ENCODE peak calls at places on chromosomes 6 and 20, in five cellular contexts. N is fibroblast of pulmonary artery, B is left ventricle myocardium inferior, T is breast epithelium, G is A549. R is an unnamed sample.

GRCh38 chr6:163717106-163717764 is 302.7 kb downstream of the QKI start:
- DNase-seq in N (no peak), T (no peak), G (no peak), B (no peak), R (no peak)

GRCh38 chr6:170516783-170517616 is 36.1 kb downstream of the PSMB1 start:
- DNase-seq in N (peak; percentile 83), B (no peak), T (no peak), G (peak; percentile 17), R (peak; percentile 86)

GRCh38 chr6:21915707-21916399 is 322.3 kb downstream of the SOX4 start:
- DNase-seq in N (peak; percentile 22), G (no peak), T (no peak), B (no peak), R (no peak)

GRCh38 chr20:33680681-33681080 is 5.5 kb downstream of the E2F1 start:
- DNase-seq in B (no peak), N (peak; percentile 17), T (no peak), G (no peak), R (no peak)

GRCh38 chr6:5659467-5659866 is 347.3 kb downstream of the NRN1 start:
- DNase-seq in B (no peak), G (no peak), N (no peak), T (no peak), R (no peak)

GRCh38 chr6:53107091-53107490 is 41.5 kb downstream of the GCM1 start:
- DNase-seq in T (no peak), G (no peak), N (peak; percentile 8), B (no peak), R (no peak)

GRCh38 chr6:83221886-83222479 is 28.8 kb downstream of the RWDD2A start:
- DNase-seq in B (no peak), T (no peak), N (peak; percentile 73), G (no peak), R (peak; percentile 60)

GRCh38 chr20:642398-643174 is 10.4 kb downstream of the SRXN1 start:
- DNase-seq in T (no peak), B (peak; percentile 49), N (no peak), G (no peak), R (no peak)

GRCh38 chr6:168171673-168172352 is 92.8 kb upstream of the FRMD1 start:
- DNase-seq in B (no peak), G (no peak), T (no peak), N (no peak), R (no peak)

GRCh38 chr6:72446427-72446826 is 175.4 kb upstream of the KCNQ5 start:
- DNase-seq in T (no peak), N (peak; percentile 34), B (no peak), G (no peak), R (no peak)

GRCh38 chr20:53660078-53660909 is 66.7 kb upstream of the ZNF217 start:
- DNase-seq in G (peak; percentile 36), N (peak; percentile 45), B (no peak), T (no peak), R (no peak)

GRCh38 chr6:28764014-28764723 is 159.6 kb downstream of the TRIM27 start:
- DNase-seq in T (no peak), G (no peak), N (no peak), B (no peak), R (peak; percentile 76)

GRCh38 chr20:22905667-22906066 is 129.4 kb upstream of the SSTR4 start:
- DNase-seq in B (peak; percentile 40), T (no peak), G (no peak), N (peak; percentile 84), R (no peak)

GRCh38 chr20:52035498-52035897 is 156.1 kb downstream of the ZFP64 start:
- DNase-seq in T (peak; percentile 70), N (no peak), G (no peak), B (no peak), R (no peak)

GRCh38 chr6:62298745-62299392 is 12.8 kb upstream of the KHDRBS2 start:
- DNase-seq in B (no peak), N (no peak), G (no peak), T (no peak), R (peak; percentile 51)

GRCh38 chr20:61295249-61295648 is 43.2 kb downstream of the CDH4 start:
- DNase-seq in T (no peak), N (no peak), G (no peak), B (no peak), R (no peak)

GRCh38 chr6:63121166-63121565 is 90.1 kb upstream of the FKBP1C start:
- DNase-seq in B (no peak), N (no peak), G (no peak), T (no peak), R (peak; percentile 6)

GRCh38 chr6:160177220-160177619 is 55.6 kb downstream of the SLC22A1 start:
- DNase-seq in G (no peak), T (no peak), B (no peak), N (no peak), R (no peak)

GRCh38 chr20:14337400-14338171 is at the start of gene FLRT3:
- DNase-seq in T (peak; percentile 74), N (peak; percentile 98), B (peak; percentile 36), G (peak; percentile 84), R (peak; percentile 77)

GRCh38 chr20:40687384-40688128 is 1.5 kb downstream of the MAFB start:
- DNase-seq in N (peak; percentile 22), B (peak; percentile 77), T (peak; percentile 78), G (no peak), R (no peak)

GRCh38 chr6:30378290-30378937 is 33.5 kb downstream of the RPP21 start:
- DNase-seq in G (no peak), N (peak; percentile 49), T (no peak), B (no peak), R (peak; percentile 25)

GRCh38 chr6:152313542-152314482 is 323.4 kb downstream of the SYNE1 start:
- DNase-seq in G (no peak), N (peak; percentile 84), B (no peak), T (no peak), R (no peak)

GRCh38 chr6:149545754-149546471 is at the start of gene PPIL4:
- DNase-seq in G (peak; percentile 41), B (peak; percentile 98), T (peak; percentile 96), N (peak; percentile 97), R (peak; percentile 97)

GRCh38 chr6:156729248-156729647 is 47.9 kb upstream of the ARID1B start:
- DNase-seq in B (no peak), N (peak; percentile 27), T (no peak), G (no peak), R (peak; percentile 32)

GRCh38 chr6:7050911-7051779 is 56.6 kb upstream of the RREB1 start:
- DNase-seq in G (no peak), N (peak; percentile 49), T (peak; percentile 63), B (peak; percentile 36), R (peak; percentile 93)

GRCh38 chr20:25039697-25040437 is 18.1 kb downstream of the ACSS1 start:
- DNase-seq in N (peak; percentile 91), B (peak; percentile 88), G (no peak), T (peak; percentile 95), R (no peak)

GRCh38 chr6:68740828-68741500 is 105.9 kb downstream of the ADGRB3 start:
- DNase-seq in T (no peak), N (no peak), B (no peak), G (no peak), R (peak; percentile 25)

GRCh38 chr6:139109558-139109957 is 25.3 kb upstream of the HECA start:
- DNase-seq in T (no peak), G (no peak), B (no peak), N (peak; percentile 57), R (peak; percentile 71)

GRCh38 chr6:26028753-26029569 is 58.3 kb upstream of the HFE start:
- DNase-seq in N (no peak), B (no peak), T (no peak), G (no peak), R (no peak)

GRCh38 chr6:148700713-148701392 is 46.0 kb upstream of the UST start:
- DNase-seq in T (no peak), B (no peak), N (peak; percentile 78), G (peak; percentile 5), R (peak; percentile 32)

DNA sequence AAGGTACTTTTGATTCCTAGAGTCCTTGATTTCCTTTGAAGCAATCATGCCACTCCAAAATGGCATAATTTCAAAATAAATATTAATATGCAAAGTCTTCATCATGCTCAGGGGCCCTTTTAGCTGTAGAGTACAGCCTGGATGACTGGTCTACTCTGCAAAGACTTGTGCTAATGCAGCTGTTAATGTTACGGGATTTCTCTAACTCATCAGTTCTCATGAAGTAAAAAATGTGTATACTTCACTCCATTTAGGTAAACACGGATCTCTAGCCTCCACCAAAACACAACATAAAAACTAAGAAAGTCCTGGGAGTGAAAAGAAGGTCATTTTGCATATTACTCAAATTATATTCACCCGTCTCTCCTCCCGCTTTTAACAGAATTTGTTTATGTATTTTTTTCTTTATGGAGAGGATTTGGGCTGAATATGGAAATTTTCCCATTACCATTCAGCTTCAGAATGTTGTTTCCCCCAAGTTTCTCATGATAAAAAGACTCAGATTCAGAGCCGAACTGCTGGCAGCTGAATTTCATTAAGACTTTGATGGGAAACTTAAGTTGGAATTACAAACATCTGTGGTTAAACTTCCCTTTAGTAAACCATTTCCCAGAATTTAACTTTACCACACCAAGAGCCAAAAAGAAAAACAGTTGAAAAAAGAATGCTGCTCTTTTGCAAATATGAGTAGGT is 8.7 kb downstream of the LAMA4 start:
- DNase-seq in G (no peak), B (no peak), T (no peak), N (peak; percentile 67), R (no peak)
- H3K4me3 ChIP-seq in G (no peak overlapping the region), B (no peak overlapping the region), T (no peak overlapping the region), N (no peak overlapping the region), R (no peak overlapping the region)

DNA sequence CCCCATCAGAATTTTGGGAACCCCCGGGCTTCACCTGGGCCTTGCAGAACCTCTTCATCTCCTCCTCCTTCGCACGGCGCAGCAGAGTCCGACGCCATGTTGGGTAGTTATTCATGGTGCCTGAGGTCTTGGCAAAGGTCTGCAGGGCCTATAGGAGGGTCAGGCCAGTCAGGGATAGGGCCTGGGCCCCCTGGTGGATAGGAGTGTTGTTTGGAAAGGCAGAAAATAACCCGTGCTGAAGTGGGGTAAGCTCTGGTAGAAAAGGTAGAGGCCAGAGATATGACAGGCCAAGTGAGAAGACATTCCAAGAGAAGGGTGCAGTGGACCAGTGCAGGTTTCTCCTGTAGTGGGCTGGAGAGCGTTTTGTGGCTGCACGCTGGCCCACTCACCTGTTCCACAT is 4.9 kb downstream of the SMPD2 start:
- DNase-seq in T (no peak), N (no peak), B (no peak), G (peak; percentile 25), R (no peak)
- TF ChIP-seq CTCF in T (no peak), N (no peak), B (no peak), G (no peak), R (no peak)

GRCh38 chr6:13712485-13712990 is 903 bp upstream of the RANBP9 start:
- DNase-seq in N (peak; percentile 51), G (no peak), B (no peak), T (no peak), R (peak; percentile 76)
- H3K4me3 ChIP-seq in N (peak overlapping the region; percentile 80), G (peak overlapping the region; percentile 78), B (peak overlapping the region; percentile 92), T (peak overlapping the region; percentile 78), R (peak overlapping the region; percentile 93)

GRCh38 chr6:110530671-110531070 is 54.3 kb upstream of the SLC22A16 start:
- DNase-seq in G (no peak), B (no peak), N (no peak), T (no peak), R (no peak)

GRCh38 chr6:110538416-110539060 is 62.1 kb upstream of the SLC22A16 start:
- DNase-seq in B (no peak), N (peak; percentile 23), G (no peak), T (no peak), R (no peak)

GRCh38 chr6:110537208-110538123 is 61.1 kb upstream of the SLC22A16 start:
- DNase-seq in G (peak; percentile 45), B (no peak), N (peak; percentile 98), T (no peak), R (peak; percentile 80)

GRCh38 chr6:110532401-110532800 is 56.0 kb upstream of the SLC22A16 start:
- DNase-seq in B (no peak), T (no peak), G (no peak), N (no peak), R (no peak)

GRCh38 chr6:110534731-110535164 is 58.3 kb upstream of the SLC22A16 start:
- DNase-seq in N (peak; percentile 75), B (no peak), T (no peak), G (no peak), R (no peak)
- TF ChIP-seq CTCF in N (no peak), B (peak; percentile 20), T (no peak), G (no peak), R (no peak)

R was measured in NB4.